ENCODE peak calls at places on chromosomes 6 and 20, in four cellular contexts. R is K562, L is GM12878, S is HepG2. Y is an unnamed sample.

GRCh38 chr6:10597499-10598001 is 76.4 kb downstream of the GCNT2 start:
- DNase-seq in S (no peak), L (no peak), R (no peak), Y (no peak)

GRCh38 chr6:88585081-88585692 is 378.2 kb downstream of the RNGTT start:
- DNase-seq in S (no peak), L (no peak), R (no peak), Y (no peak)

GRCh38 chr6:77015350-77015749 is 447.9 kb downstream of the HTR1B start:
- DNase-seq in S (no peak), R (no peak), L (no peak), Y (no peak)

GRCh38 chr6:127190552-127190951 is 72.1 kb downstream of the RSPO3 start:
- DNase-seq in R (no peak), S (no peak), L (no peak), Y (peak)

GRCh38 chr20:38997622-38998021 is 35.5 kb downstream of the DHX35 start:
- DNase-seq in L (peak), R (peak), S (no peak), Y (no peak)

GRCh38 chr6:11714116-11714797 is 64.3 kb downstream of the ADTRP start:
- DNase-seq in L (peak), R (no peak), S (no peak), Y (no peak)

GRCh38 chr20:50187403-50188051 is 3.1 kb upstream of the CEBPB start:
- DNase-seq in S (peak), L (no peak), R (peak), Y (no peak)

GRCh38 chr6:70281923-70282902 is 20.7 kb downstream of the COL9A1 start:
- DNase-seq in L (no peak), S (no peak), R (peak), Y (no peak)

GRCh38 chr6:142561511-142562265 is 259.9 kb downstream of the ADGRG6 start:
- DNase-seq in L (no peak), R (no peak), S (no peak), Y (no peak)

GRCh38 chr6:112899541-112899940 is 552.4 kb downstream of the RFPL4B start:
- DNase-seq in S (no peak), L (no peak), R (no peak), Y (no peak)

GRCh38 chr20:50957276-50957675 is 1.1 kb downstream of the DPM1 start:
- DNase-seq in R (no peak), S (no peak), L (no peak), Y (no peak)

GRCh38 chr6:95574811-95575210 is 2.5 kb upstream of the MANEA start:
- DNase-seq in R (no peak), S (peak), L (no peak), Y (no peak)

GRCh38 chr6:31690231-31691077 is 9.6 kb upstream of the LY6G5C start:
- DNase-seq in S (no peak), L (no peak), R (peak), Y (no peak)

GRCh38 chr6:151592449-151593169 is 98.8 kb downstream of the CCDC170 start:
- DNase-seq in L (no peak), S (peak), R (no peak), Y (no peak)

GRCh38 chr6:99350573-99350972 is 1.1 kb upstream of the FAXC start:
- DNase-seq in S (no peak), L (no peak), R (no peak), Y (no peak)

GRCh38 chr6:133368664-133369063 is 127.5 kb downstream of the EYA4 start:
- DNase-seq in S (peak), R (no peak), L (no peak), Y (peak)

GRCh38 chr6:98039876-98040605 is 757.0 kb upstream of the MMS22L start:
- DNase-seq in L (no peak), R (no peak), S (no peak), Y (peak)

GRCh38 chr6:7973603-7974002 is 63.0 kb upstream of the TXNDC5 start:
- DNase-seq in S (peak), L (no peak), R (no peak), Y (no peak)

GRCh38 chr6:100706491-100706890 is 174.6 kb downstream of the ASCC3 start:
- DNase-seq in R (no peak), S (no peak), L (no peak), Y (no peak)

DNA sequence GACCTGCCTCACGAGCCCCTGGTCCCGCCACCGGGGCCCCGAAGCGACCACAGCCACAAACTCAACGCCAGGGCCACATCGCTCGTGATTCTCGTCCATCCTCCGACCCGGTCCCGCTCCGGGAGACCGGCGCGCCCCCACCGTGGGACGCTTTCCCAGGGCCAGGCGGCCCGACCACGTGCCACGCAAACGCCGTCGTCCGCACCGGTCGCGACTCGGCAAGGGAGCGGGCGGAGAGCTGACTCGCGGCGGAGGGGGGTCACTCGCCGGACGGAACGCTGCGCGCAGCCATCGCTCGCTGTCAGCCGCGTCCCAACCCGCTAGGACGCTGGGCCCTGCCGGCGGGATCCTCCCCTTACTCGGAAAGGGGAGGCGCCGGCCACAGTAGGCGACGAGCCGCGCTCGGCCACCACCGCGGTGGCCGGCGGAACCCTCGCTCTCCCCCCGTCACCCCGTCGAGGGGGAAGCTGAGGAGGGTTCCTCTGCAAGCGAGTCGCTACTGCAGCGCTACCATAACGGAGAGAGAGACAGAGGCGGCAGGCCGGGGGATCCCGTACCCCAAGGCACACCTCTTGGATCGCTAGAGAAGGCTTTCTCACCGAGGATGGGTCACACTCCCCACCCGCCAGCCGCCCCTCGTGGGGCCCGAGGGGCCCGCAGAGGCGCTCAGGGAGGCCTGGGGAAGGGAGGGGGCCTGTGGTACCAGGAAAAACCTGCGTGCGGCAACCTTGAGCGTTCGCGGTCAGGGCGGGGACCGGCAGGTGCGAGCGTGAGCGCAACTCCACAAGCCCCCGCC is 511.8 kb upstream of the ZNF337 start:
- DNase-seq in S (no peak), L (no peak), R (no peak), Y (peak)
- TF ChIP-seq FOXM1 in S (no peak), L (no peak), R (no peak), Y (no peak)

GRCh38 chr20:61809006-61809770 is 256.5 kb downstream of the TAF4 start:
- DNase-seq in L (no peak), S (no peak), R (no peak), Y (no peak)
- TF ChIP-seq BHLHE40 in L (no peak), S (no peak), R (no peak), Y (no peak)

DNA sequence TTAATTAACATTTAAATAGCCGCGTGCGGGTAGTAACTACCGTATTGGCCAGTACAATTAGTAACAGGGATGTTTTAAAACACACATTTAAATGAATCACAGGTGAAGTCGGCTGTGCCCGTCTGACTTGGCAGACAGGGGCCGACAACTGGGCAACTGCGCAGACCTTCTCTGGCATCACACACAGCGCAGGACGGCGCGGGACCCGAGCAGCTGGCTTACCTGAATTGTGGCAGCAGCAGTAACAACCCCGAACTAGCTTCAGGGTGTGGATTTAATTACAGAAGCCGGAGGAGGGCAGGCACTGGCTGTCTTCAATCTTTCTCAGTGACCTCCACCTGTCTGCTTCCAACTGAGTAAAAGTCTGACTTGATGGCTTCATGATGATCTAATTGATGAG is 91.7 kb downstream of the DACT2 start:
- DNase-seq in S (no peak), L (no peak), R (no peak), Y (no peak)
- TF ChIP-seq FOXM1 in S (no peak), L (no peak), R (no peak), Y (no peak)

DNA sequence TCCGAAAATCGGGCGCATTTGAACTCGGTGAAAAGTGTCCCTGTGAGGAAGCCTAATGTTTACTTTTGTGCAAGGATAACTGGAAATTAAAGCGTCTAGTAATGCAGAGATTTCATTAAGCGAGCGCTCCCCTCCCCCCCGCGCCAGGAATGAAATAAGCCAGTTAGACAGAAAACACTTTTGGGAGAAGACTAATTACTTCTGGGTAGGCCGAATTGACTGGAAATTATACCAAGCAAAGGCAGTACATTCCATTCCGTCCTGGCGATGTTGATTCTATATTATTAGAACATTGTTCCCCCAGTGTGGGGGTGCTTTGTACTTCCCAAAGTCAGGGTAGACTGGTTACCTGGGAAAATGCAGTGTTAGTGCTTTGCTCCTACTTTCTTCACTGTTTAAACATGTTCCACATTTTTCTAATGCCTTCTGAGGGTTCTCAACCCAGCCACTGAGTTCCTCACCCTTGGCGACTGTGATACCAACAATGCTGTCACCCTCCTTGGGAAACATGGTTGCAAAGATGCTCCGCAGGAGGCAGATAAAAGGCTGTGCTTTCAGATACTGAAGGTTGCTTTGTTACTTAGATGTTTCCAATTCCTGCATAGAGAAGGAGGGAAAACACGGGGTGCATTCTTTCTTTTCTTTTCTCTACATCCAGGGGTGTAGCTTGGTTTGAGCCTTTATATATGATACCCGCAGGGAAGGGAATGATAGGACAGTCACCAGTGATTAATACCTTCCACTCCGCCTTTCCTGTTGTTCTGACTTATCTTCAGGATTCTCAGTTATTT is 2.6 kb downstream of the GJA1 start:
- DNase-seq in R (no peak), L (no peak), S (no peak), Y (no peak)
- TF ChIP-seq BHLHE40 in R (no peak), L (no peak), S (no peak), Y (no peak)

DNA sequence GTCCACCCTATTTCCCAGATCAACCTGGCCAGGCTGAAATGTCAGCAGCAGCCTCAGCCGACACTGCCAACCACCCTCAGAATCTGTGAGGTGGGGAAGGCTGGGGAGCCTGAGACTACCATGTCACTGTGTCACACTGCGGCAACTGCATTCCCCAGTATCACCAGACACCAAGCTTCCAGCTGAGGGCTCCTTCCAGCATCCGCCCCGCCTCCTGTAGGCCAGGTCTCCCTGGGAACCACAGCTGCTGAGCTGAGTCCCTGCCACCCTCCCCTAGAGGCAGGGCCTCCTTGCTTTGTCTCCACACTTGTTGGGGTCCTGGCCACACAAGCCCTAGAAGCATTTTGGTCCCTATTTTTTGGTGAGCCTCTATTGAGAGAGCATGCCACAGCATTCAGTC is 115.7 kb downstream of the UNC5CL start:
- DNase-seq in L (no peak), S (no peak), R (no peak), Y (no peak)
- TF ChIP-seq FOXM1 in L (no peak), S (no peak), R (no peak), Y (no peak)

GRCh38 chr6:26388014-26388413 is 5.1 kb downstream of the BTN2A2 start:
- DNase-seq in R (no peak), L (no peak), S (peak), Y (no peak)

GRCh38 chr6:26380256-26380655 is 2.7 kb upstream of the BTN2A2 start:
- DNase-seq in R (no peak), S (no peak), L (no peak), Y (no peak)

GRCh38 chr6:26385734-26386125 is 2.8 kb downstream of the BTN2A2 start:
- DNase-seq in S (no peak), L (no peak), R (no peak), Y (no peak)

GRCh38 chr6:26387565-26387964 is 4.7 kb downstream of the BTN2A2 start:
- DNase-seq in R (no peak), S (no peak), L (no peak), Y (no peak)

DNA sequence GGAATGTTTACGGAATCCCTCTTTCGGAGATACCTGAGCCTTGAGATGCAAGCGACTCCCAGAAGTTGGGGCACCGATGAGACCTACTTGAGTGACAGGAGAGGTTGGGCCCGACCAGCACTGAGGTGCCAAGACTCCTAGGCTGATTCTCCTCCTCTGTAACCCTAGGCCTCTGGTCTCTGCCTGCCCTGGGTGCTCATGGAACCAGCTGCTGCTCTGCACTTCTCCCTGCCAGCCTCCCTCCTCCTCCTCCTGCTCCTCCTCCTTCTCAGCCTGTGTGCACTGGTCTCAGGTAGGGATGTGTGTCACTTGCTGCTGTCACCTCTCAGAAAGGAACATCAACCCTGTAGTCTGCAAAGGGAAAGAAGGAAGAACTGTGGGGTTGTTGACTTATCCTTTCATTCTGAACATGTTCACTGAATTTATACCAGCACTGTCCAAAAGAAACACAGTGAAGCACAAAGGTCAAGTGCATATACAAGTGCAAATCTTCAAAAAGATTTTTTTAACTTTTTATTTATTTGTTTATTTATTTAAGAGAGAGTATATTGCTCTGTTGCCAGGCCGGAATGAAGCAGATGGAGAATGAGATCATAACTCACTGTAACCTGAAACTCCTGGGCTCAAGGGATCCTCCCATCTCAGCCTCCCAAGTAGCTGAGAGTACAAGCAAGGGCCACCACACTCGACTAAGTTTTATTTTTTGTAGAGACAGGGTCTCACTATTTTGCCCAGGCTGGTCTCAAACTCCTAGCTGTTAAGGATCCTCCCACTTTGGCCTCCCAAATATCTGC is 913 bp downstream of the BTN2A2 start:
- DNase-seq in S (no peak), L (no peak), R (peak), Y (no peak)
- TF ChIP-seq BHLHE40 in S (no peak), L (no peak), R (no peak), Y (no peak)

GRCh38 chr6:22794844-22795243 is 225.5 kb downstream of the HDGFL1 start:
- DNase-seq in R (no peak), S (no peak), L (no peak), Y (no peak)
- TF ChIP-seq FOXM1 in R (no peak), S (no peak), L (no peak), Y (no peak)

DNA sequence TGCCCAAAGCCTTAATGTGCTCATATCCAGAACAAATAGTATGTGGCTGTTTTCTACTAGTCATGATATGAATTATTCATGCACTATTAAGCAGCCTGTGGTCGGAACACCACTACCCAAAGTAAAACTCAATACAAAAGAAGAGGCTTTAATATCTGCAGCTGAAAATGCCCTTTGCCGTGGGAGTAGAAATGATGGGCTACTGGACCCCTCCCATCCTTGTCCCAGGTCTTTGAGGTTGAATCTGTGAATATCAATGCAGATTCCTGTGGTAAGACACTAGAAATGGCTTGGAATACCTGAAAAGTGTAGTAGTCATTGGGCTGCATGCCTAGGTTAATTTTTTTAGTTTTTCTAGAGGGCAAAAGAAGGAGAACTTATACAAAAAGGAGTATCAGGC is 303.7 kb downstream of the TBC1D7 start:
- DNase-seq in L (no peak), R (no peak), S (no peak), Y (no peak)
- TF ChIP-seq BHLHE40 in L (no peak), R (no peak), S (no peak), Y (no peak)

GRCh38 chr6:159904497-159904911 is 13.7 kb downstream of the MAS1 start:
- DNase-seq in L (no peak), R (no peak), S (no peak), Y (no peak)

GRCh38 chr6:159898519-159898918 is 7.7 kb downstream of the MAS1 start:
- DNase-seq in L (no peak), R (no peak), S (no peak), Y (no peak)

GRCh38 chr6:159897603-159898002 is 6.8 kb downstream of the MAS1 start:
- DNase-seq in L (no peak), R (no peak), S (no peak), Y (no peak)

GRCh38 chr6:159894991-159895390 is 4.2 kb downstream of the MAS1 start:
- DNase-seq in L (no peak), S (no peak), R (no peak), Y (no peak)

DNA sequence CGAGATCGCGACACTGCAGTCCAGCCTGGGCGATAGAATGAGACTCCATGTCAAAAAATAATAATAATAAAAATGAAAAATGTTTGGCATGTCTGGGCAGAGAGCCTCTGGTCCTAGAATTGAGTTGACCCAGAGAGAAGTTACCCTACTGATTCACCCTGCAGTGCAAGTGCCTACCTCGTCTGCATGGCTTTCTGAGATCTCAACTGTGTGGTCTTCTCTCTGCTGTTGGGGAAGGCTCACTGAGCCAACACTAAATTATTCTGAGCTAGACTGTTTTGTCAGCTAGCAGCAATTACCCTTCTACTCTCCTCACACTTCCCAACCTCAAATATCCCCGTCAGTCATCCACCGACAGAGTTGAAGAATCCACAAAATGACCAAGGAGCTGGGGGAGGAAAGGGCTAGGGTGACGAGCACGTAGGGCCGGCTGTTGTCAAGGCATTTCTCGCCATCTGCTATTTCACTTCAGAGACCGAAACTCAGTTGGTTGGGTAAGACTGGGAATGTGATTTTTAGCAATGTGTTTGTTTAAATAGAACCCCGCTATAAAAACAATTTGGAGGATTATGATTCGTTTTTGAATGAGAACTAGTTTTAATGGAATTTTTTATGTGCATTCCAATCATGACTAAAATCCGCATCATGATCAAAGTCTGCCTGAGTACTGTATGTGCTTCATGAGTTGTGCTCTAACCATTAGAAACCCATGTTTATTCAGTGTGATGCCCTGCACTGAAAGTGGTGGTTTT is 9.4 kb downstream of the MAS1 start:
- DNase-seq in S (no peak), L (no peak), R (no peak), Y (no peak)
- TF ChIP-seq FOXM1 in S (no peak), L (no peak), R (no peak), Y (no peak)

GRCh38 chr20:37256286-37256685 is 5.3 kb downstream of the GHRH start:
- DNase-seq in R (peak), L (no peak), S (no peak), Y (no peak)
- TF ChIP-seq BHLHE40 in R (no peak), L (no peak), S (no peak), Y (no peak)

Y was measured in HEK293T.